ENCODE peak calls at places on chromosomes 7 and 10, in six cellular contexts. U, L, R, S, Y and X are unnamed samples.

GRCh38 chr10:13346912-13347234 is 1.2 kb downstream of the SEPHS1 start:
- DNase-seq in U (no peak), L (no peak), R (no peak), S (peak), Y (no peak), X (no peak)

GRCh38 chr7:96719164-96719563 is 9.5 kb upstream of the SEM1 start:
- DNase-seq in U (no peak), L (no peak), R (no peak), S (no peak), Y (no peak), X (no peak)

GRCh38 chr7:15309891-15310290 is 251.9 kb downstream of the AGMO start:
- DNase-seq in U (no peak), L (no peak), R (peak), S (no peak), Y (no peak), X (peak)

GRCh38 chr10:87585565-87586514 is 73.8 kb upstream of the PAPSS2 start:
- DNase-seq in U (peak), L (no peak), R (no peak), S (no peak), Y (no peak), X (peak)

GRCh38 chr7:139731802-139732470 is 45.9 kb downstream of the HIPK2 start:
- DNase-seq in U (peak), L (no peak), R (peak), S (no peak), Y (no peak), X (peak)

GRCh38 chr10:73262105-73262730 is 9.8 kb upstream of the MRPS16 start:
- DNase-seq in U (peak), L (no peak), R (peak), S (no peak), Y (no peak), X (peak)

GRCh38 chr7:100705341-100705752 is 574 bp upstream of the POP7 start:
- DNase-seq in U (peak), L (peak), R (peak), S (peak), Y (peak), X (peak)

GRCh38 chr10:129694633-129695356 is 227.8 kb downstream of the MGMT start:
- DNase-seq in U (no peak), L (no peak), R (peak), S (no peak), Y (no peak), X (no peak)

GRCh38 chr10:90111671-90112070 is 410.3 kb downstream of the KIF20B start:
- DNase-seq in U (peak), L (no peak), R (no peak), S (no peak), Y (no peak), X (no peak)

GRCh38 chr10:100370561-100370975 is 23.5 kb downstream of the SCD start:
- DNase-seq in U (peak), L (no peak), R (peak), S (peak), Y (no peak), X (peak)

GRCh38 chr7:137731436-137731835 is 115.3 kb downstream of the DGKI start:
- DNase-seq in U (no peak), L (no peak), R (peak), S (no peak), Y (no peak), X (peak)

GRCh38 chr7:125256446-125256845 is 326.8 kb upstream of the POT1 start:
- DNase-seq in U (no peak), L (no peak), R (no peak), S (no peak), Y (no peak), X (no peak)

GRCh38 chr10:114885430-114885829 is 52.6 kb upstream of the TRUB1 start:
- DNase-seq in U (no peak), L (no peak), R (no peak), S (no peak), Y (no peak), X (no peak)

DNA sequence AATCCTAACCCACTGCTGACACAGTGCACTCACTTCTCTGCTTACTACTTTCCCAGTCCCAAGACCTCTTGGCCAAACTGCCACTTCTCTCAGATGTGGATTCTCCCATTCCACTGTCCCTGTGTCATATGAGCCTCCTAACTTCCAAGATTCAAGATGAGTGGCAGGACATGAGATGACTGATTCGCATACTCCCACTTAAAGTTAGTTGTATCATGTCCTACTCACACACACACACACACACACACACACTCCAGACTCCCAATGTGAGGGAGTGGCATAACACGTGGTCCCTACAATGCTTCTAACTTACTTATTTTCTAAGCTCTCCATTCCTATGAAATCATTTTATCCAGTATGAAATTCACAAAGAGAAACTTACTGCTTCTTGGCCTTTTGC is 67.0 kb upstream of the CAV2 start:
- DNase-seq in U (no peak), L (no peak), R (no peak), S (no peak), Y (no peak), X (no peak)
- H2AFZ ChIP-seq in U (no peak), L (no peak), R (peak), S (no peak), Y (no peak), X (no peak)

DNA sequence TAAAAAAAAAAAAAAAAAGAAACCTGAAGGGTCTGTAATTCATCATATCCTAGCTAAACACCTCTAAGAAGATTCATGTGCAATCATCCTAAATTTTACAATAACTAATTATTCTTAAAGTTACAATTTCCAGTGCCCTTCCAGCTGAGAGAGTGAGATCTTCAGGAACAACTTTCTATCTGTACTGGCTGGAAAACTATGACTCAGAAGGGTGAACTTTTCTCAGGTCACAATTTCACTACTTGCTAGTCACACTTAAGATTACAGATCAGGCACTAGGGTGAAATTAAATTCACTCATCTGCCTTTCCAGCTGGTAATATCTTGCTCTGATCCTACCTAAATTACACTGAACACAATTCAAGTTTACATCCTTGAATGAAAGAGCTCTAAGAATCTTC is 158.8 kb downstream of the ANK3 start:
- DNase-seq in U (no peak), L (no peak), R (peak), S (no peak), Y (no peak), X (peak)
- H2AFZ ChIP-seq in U (no peak), L (no peak), R (no peak), S (no peak), Y (peak), X (no peak)

GRCh38 chr7:113083834-113084498 is 2.7 kb downstream of the GPR85 start:
- DNase-seq in U (no peak), L (no peak), R (no peak), S (no peak), Y (no peak), X (no peak)
- H2AFZ ChIP-seq in U (no peak), L (no peak), R (no peak), S (no peak), Y (no peak), X (no peak)

GRCh38 chr10:119153661-119154060 is 11.9 kb downstream of the SFXN4 start:
- DNase-seq in U (no peak), L (no peak), R (no peak), S (no peak), Y (no peak), X (no peak)

GRCh38 chr10:119149157-119149556 is 16.4 kb downstream of the SFXN4 start:
- DNase-seq in U (no peak), L (no peak), R (no peak), S (no peak), Y (no peak), X (no peak)

GRCh38 chr10:119153041-119153440 is 12.5 kb downstream of the SFXN4 start:
- DNase-seq in U (no peak), L (no peak), R (no peak), S (no peak), Y (no peak), X (no peak)

GRCh38 chr10:119149723-119150122 is 15.8 kb downstream of the SFXN4 start:
- DNase-seq in U (no peak), L (no peak), R (no peak), S (no peak), Y (no peak), X (no peak)
- H2AFZ ChIP-seq in U (no peak), L (no peak), R (no peak), S (no peak), Y (no peak), X (no peak)

GRCh38 chr10:106438386-106438785 is 726.1 kb downstream of the SORCS1 start:
- DNase-seq in U (no peak), L (no peak), R (no peak), S (no peak), Y (no peak), X (no peak)

GRCh38 chr10:106436123-106436740 is 728.3 kb downstream of the SORCS1 start:
- DNase-seq in U (no peak), L (no peak), R (no peak), S (no peak), Y (no peak), X (peak)

GRCh38 chr10:106440355-106440754 is 724.2 kb downstream of the SORCS1 start:
- DNase-seq in U (no peak), L (no peak), R (no peak), S (no peak), Y (no peak), X (peak)

GRCh38 chr10:106440767-106441166 is 723.7 kb downstream of the SORCS1 start:
- DNase-seq in U (no peak), L (no peak), R (no peak), S (no peak), Y (no peak), X (no peak)

GRCh38 chr10:106439366-106439765 is 725.1 kb downstream of the SORCS1 start:
- DNase-seq in U (no peak), L (no peak), R (no peak), S (no peak), Y (no peak), X (no peak)
- H2AFZ ChIP-seq in U (no peak), L (no peak), R (no peak), S (no peak), Y (no peak), X (no peak)

GRCh38 chr10:7408494-7409044 is 2.3 kb downstream of the SFMBT2 start:
- DNase-seq in U (no peak), L (peak), R (peak), S (peak), Y (peak), X (peak)

GRCh38 chr10:7409045-7409731 is 1.6 kb downstream of the SFMBT2 start:
- DNase-seq in U (no peak), L (peak), R (peak), S (peak), Y (peak), X (no peak)

GRCh38 chr10:7406712-7407333 is 4.0 kb downstream of the SFMBT2 start:
- DNase-seq in U (no peak), L (no peak), R (peak), S (peak), Y (no peak), X (no peak)

GRCh38 chr10:7408003-7408493 is 2.8 kb downstream of the SFMBT2 start:
- DNase-seq in U (no peak), L (peak), R (peak), S (peak), Y (no peak), X (no peak)

DNA sequence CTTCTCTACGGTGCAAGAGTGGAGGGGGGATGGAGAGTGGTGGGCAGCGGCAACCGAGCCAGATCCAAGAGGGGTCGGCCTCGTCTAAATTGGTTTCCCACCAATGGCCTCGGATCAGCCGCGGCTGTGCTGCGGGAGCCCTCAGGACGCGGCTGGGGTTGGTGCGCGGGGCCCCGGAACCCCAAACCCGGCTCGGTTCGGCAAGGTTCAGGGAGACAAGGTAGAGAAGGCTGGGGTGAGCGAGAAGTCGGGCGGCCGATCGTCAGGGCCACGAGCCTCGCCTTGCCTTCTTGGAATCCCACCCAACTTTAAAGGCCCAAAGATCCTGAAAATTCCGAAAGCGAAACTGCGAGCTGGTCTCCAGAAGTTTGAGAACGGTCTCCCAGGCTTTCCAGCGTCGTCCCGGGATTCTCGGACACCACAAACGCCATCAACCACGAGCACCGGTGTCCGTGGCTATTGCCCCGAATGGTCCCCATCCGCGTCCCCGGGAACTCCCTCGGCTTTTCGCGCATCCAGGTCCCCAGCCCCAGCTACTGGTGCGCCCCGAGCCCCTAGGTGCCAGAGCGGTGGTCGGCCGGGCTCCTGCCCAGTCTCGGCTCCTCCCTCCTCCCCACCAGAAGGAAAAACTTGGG is 3.3 kb downstream of the SFMBT2 start:
- DNase-seq in U (no peak), L (peak), R (peak), S (no peak), Y (no peak), X (no peak)
- H2AFZ ChIP-seq in U (no peak), L (no peak), R (no peak), S (no peak), Y (no peak), X (peak)

DNA sequence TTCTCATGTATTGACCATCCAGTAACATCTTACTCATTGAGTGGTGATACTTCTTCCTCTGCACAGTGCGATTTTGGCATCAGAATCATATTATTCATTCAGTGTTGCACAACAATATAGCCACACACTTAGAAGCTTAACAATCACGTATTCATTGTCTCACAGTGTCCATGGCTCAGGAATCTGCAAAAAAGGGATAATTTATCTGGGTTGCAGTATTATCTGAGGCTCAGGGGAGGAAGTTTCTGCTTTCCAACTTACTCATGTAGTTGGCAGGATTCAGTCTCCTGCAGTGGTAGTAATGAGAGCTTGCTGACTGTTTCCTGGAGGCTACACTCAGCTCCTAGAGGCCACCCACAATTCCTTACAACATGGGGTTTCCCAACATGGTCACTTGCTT is 803.6 kb downstream of the SORCS1 start:
- DNase-seq in U (no peak), L (no peak), R (peak), S (no peak), Y (no peak), X (peak)
- H2AFZ ChIP-seq in U (no peak), L (no peak), R (no peak), S (no peak), Y (no peak), X (no peak)

GRCh38 chr7:87581723-87582122 is 19.0 kb downstream of the ABCB1 start:
- DNase-seq in U (no peak), L (no peak), R (no peak), S (no peak), Y (no peak), X (no peak)
- H2AFZ ChIP-seq in U (no peak), L (no peak), R (no peak), S (no peak), Y (no peak), X (no peak)

DNA sequence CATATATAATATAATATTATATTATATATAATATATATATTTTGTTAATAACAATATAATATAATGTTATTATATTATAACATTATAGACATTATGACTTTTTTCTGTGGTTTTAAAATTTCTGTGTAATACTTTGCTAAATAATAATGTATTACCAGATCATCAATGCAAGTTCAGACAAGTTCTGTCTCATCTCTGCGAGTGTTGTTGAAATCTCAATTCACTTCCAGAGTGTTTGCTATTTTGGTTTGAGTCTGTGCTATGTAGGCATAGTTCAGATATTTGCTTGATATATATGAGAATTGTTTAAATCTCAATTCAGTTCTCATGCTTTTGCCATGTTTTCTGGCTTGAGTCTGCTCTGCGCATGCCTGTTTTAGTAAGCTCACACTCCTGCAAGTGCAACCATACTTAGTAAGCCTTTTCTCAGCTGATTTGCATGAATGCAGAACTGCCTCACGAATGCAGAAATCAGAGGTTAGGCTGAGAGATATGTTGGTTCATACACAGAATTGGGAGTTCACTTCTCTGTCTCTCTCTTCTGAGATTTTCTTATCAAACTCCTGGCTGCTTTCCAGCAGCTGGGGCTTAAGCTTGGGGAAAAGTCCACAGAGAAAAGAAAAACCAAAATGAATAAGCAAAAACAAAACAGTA is 830.2 kb upstream of the SORCS1 start:
- DNase-seq in U (no peak), L (no peak), R (peak), S (no peak), Y (no peak), X (no peak)
- H2AFZ ChIP-seq in U (no peak), L (no peak), R (no peak), S (no peak), Y (no peak), X (no peak)